ENCODE peak calls at places on chromosomes 6 and 20, in eight cellular contexts. One of them, this sample, is unnamed.

GRCh38 chr6:25620391-25620790 is 31.6 kb upstream of the SCGN start:
- DNase-seq in Caki2: no peak
- DNase-seq in activated CD8-positive, alpha-beta T cell treated with anti-CD3 and anti-CD28 coated beads, Interleukin-2, amount 10 ng/mL, durations not matched to agents 7 days and 5 days: no peak
- DNase-seq in left cardiac atrium: no peak
- DNase-seq in endothelial cell: no peak
- DNase-seq in T-helper 2 cell: no peak
- DNase-seq in T-helper 1 cell: no peak
- DNase-seq in GM13977: no peak
- DNase-seq in this sample: no peak

GRCh38 chr20:34709836-34710567 is 5.9 kb downstream of the TP53INP2 start:
- DNase-seq in Caki2: peak; percentile 82
- DNase-seq in activated CD8-positive, alpha-beta T cell treated with anti-CD3 and anti-CD28 coated beads, Interleukin-2, amount 10 ng/mL, durations not matched to agents 7 days and 5 days: peak; percentile 63
- DNase-seq in left cardiac atrium: peak; percentile 83
- DNase-seq in endothelial cell: peak; percentile 40
- DNase-seq in T-helper 2 cell: peak; percentile 21
- DNase-seq in T-helper 1 cell: peak; percentile 49
- DNase-seq in GM13977: peak; percentile 90
- DNase-seq in this sample: peak; percentile 98

GRCh38 chr6:118288355-118289124 is 259.6 kb upstream of the PLN start:
- DNase-seq in Caki2: no peak
- DNase-seq in activated CD8-positive, alpha-beta T cell treated with anti-CD3 and anti-CD28 coated beads, Interleukin-2, amount 10 ng/mL, durations not matched to agents 7 days and 5 days: no peak
- DNase-seq in left cardiac atrium: no peak
- DNase-seq in endothelial cell: no peak
- DNase-seq in T-helper 2 cell: no peak
- DNase-seq in T-helper 1 cell: no peak
- DNase-seq in GM13977: no peak
- DNase-seq in this sample: no peak

GRCh38 chr6:85580104-85580877 is 13.4 kb downstream of the SNX14 start:
- DNase-seq in Caki2: peak; percentile 35
- DNase-seq in activated CD8-positive, alpha-beta T cell treated with anti-CD3 and anti-CD28 coated beads, Interleukin-2, amount 10 ng/mL, durations not matched to agents 7 days and 5 days: no peak
- DNase-seq in left cardiac atrium: no peak
- DNase-seq in endothelial cell: no peak
- DNase-seq in T-helper 2 cell: no peak
- DNase-seq in T-helper 1 cell: no peak
- DNase-seq in GM13977: no peak
- DNase-seq in this sample: no peak

GRCh38 chr6:80003841-80004198 is 629 bp upstream of the TTK start:
- DNase-seq in Caki2: no peak
- DNase-seq in activated CD8-positive, alpha-beta T cell treated with anti-CD3 and anti-CD28 coated beads, Interleukin-2, amount 10 ng/mL, durations not matched to agents 7 days and 5 days: peak; percentile 79
- DNase-seq in left cardiac atrium: no peak
- DNase-seq in endothelial cell: no peak
- DNase-seq in T-helper 2 cell: no peak
- DNase-seq in T-helper 1 cell: peak; percentile 28
- DNase-seq in GM13977: peak; percentile 2
- DNase-seq in this sample: peak; percentile 73

GRCh38 chr6:44423306-44423705 is 35.8 kb downstream of the CDC5L start:
- DNase-seq in Caki2: no peak
- DNase-seq in activated CD8-positive, alpha-beta T cell treated with anti-CD3 and anti-CD28 coated beads, Interleukin-2, amount 10 ng/mL, durations not matched to agents 7 days and 5 days: no peak
- DNase-seq in left cardiac atrium: no peak
- DNase-seq in endothelial cell: no peak
- DNase-seq in T-helper 2 cell: no peak
- DNase-seq in T-helper 1 cell: no peak
- DNase-seq in GM13977: no peak
- DNase-seq in this sample: no peak

GRCh38 chr6:98787961-98788360 is 46.4 kb upstream of the POU3F2 start:
- DNase-seq in Caki2: no peak
- DNase-seq in activated CD8-positive, alpha-beta T cell treated with anti-CD3 and anti-CD28 coated beads, Interleukin-2, amount 10 ng/mL, durations not matched to agents 7 days and 5 days: no peak
- DNase-seq in left cardiac atrium: no peak
- DNase-seq in endothelial cell: peak; percentile 16
- DNase-seq in T-helper 2 cell: no peak
- DNase-seq in T-helper 1 cell: no peak
- DNase-seq in GM13977: no peak
- DNase-seq in this sample: no peak

GRCh38 chr6:50030777-50031562 is 9.2 kb upstream of the DEFB110 start:
- DNase-seq in Caki2: peak; percentile 2
- DNase-seq in activated CD8-positive, alpha-beta T cell treated with anti-CD3 and anti-CD28 coated beads, Interleukin-2, amount 10 ng/mL, durations not matched to agents 7 days and 5 days: no peak
- DNase-seq in left cardiac atrium: no peak
- DNase-seq in endothelial cell: peak; percentile 64
- DNase-seq in T-helper 2 cell: no peak
- DNase-seq in T-helper 1 cell: no peak
- DNase-seq in GM13977: peak; percentile 3
- DNase-seq in this sample: peak; percentile 48

GRCh38 chr6:54716869-54717268 is 129.7 kb upstream of the FAM83B start:
- DNase-seq in Caki2: no peak
- DNase-seq in activated CD8-positive, alpha-beta T cell treated with anti-CD3 and anti-CD28 coated beads, Interleukin-2, amount 10 ng/mL, durations not matched to agents 7 days and 5 days: no peak
- DNase-seq in left cardiac atrium: no peak
- DNase-seq in endothelial cell: no peak
- DNase-seq in T-helper 2 cell: no peak
- DNase-seq in T-helper 1 cell: no peak
- DNase-seq in GM13977: no peak
- DNase-seq in this sample: no peak

GRCh38 chr20:39897781-39898466 is 791.1 kb downstream of the MAFB start:
- DNase-seq in Caki2: no peak
- DNase-seq in activated CD8-positive, alpha-beta T cell treated with anti-CD3 and anti-CD28 coated beads, Interleukin-2, amount 10 ng/mL, durations not matched to agents 7 days and 5 days: no peak
- DNase-seq in left cardiac atrium: no peak
- DNase-seq in endothelial cell: no peak
- DNase-seq in T-helper 2 cell: no peak
- DNase-seq in T-helper 1 cell: no peak
- DNase-seq in GM13977: no peak
- DNase-seq in this sample: no peak

GRCh38 chr6:156718647-156719394 is 58.4 kb upstream of the ARID1B start:
- DNase-seq in Caki2: peak; percentile 49
- DNase-seq in activated CD8-positive, alpha-beta T cell treated with anti-CD3 and anti-CD28 coated beads, Interleukin-2, amount 10 ng/mL, durations not matched to agents 7 days and 5 days: no peak
- DNase-seq in left cardiac atrium: peak; percentile 41
- DNase-seq in endothelial cell: no peak
- DNase-seq in T-helper 2 cell: no peak
- DNase-seq in T-helper 1 cell: no peak
- DNase-seq in GM13977: no peak
- DNase-seq in this sample: no peak

GRCh38 chr6:97066056-97066455 is 141.5 kb downstream of the KLHL32 start:
- DNase-seq in Caki2: no peak
- DNase-seq in activated CD8-positive, alpha-beta T cell treated with anti-CD3 and anti-CD28 coated beads, Interleukin-2, amount 10 ng/mL, durations not matched to agents 7 days and 5 days: no peak
- DNase-seq in left cardiac atrium: no peak
- DNase-seq in endothelial cell: no peak
- DNase-seq in T-helper 2 cell: no peak
- DNase-seq in T-helper 1 cell: no peak
- DNase-seq in GM13977: no peak
- DNase-seq in this sample: no peak

GRCh38 chr6:50655848-50656453 is 57.4 kb upstream of the TFAP2D start:
- DNase-seq in Caki2: no peak
- DNase-seq in activated CD8-positive, alpha-beta T cell treated with anti-CD3 and anti-CD28 coated beads, Interleukin-2, amount 10 ng/mL, durations not matched to agents 7 days and 5 days: no peak
- DNase-seq in left cardiac atrium: no peak
- DNase-seq in endothelial cell: peak; percentile 14
- DNase-seq in T-helper 2 cell: no peak
- DNase-seq in T-helper 1 cell: no peak
- DNase-seq in GM13977: peak; percentile 12
- DNase-seq in this sample: peak; percentile 22

GRCh38 chr6:104771258-104771832 is 88.4 kb downstream of the HACE1 start:
- DNase-seq in Caki2: peak; percentile 26
- DNase-seq in activated CD8-positive, alpha-beta T cell treated with anti-CD3 and anti-CD28 coated beads, Interleukin-2, amount 10 ng/mL, durations not matched to agents 7 days and 5 days: no peak
- DNase-seq in left cardiac atrium: no peak
- DNase-seq in endothelial cell: no peak
- DNase-seq in T-helper 2 cell: no peak
- DNase-seq in T-helper 1 cell: no peak
- DNase-seq in GM13977: peak; percentile 25
- DNase-seq in this sample: peak; percentile 45

GRCh38 chr6:136051140-136051775 is 198.9 kb downstream of the MTFR2 start:
- DNase-seq in Caki2: no peak
- DNase-seq in activated CD8-positive, alpha-beta T cell treated with anti-CD3 and anti-CD28 coated beads, Interleukin-2, amount 10 ng/mL, durations not matched to agents 7 days and 5 days: no peak
- DNase-seq in left cardiac atrium: peak; percentile 31
- DNase-seq in endothelial cell: no peak
- DNase-seq in T-helper 2 cell: no peak
- DNase-seq in T-helper 1 cell: no peak
- DNase-seq in GM13977: no peak
- DNase-seq in this sample: no peak

GRCh38 chr6:10589983-10590382 is 68.8 kb downstream of the GCNT2 start:
- DNase-seq in Caki2: no peak
- DNase-seq in activated CD8-positive, alpha-beta T cell treated with anti-CD3 and anti-CD28 coated beads, Interleukin-2, amount 10 ng/mL, durations not matched to agents 7 days and 5 days: no peak
- DNase-seq in left cardiac atrium: no peak
- DNase-seq in endothelial cell: no peak
- DNase-seq in T-helper 2 cell: no peak
- DNase-seq in T-helper 1 cell: no peak
- DNase-seq in GM13977: no peak
- DNase-seq in this sample: no peak

GRCh38 chr6:28725890-28726348 is 197.9 kb downstream of the TRIM27 start:
- DNase-seq in Caki2: peak; percentile 26
- DNase-seq in activated CD8-positive, alpha-beta T cell treated with anti-CD3 and anti-CD28 coated beads, Interleukin-2, amount 10 ng/mL, durations not matched to agents 7 days and 5 days: no peak
- DNase-seq in left cardiac atrium: no peak
- DNase-seq in endothelial cell: no peak
- DNase-seq in T-helper 2 cell: no peak
- DNase-seq in T-helper 1 cell: no peak
- DNase-seq in GM13977: no peak
- DNase-seq in this sample: no peak

GRCh38 chr6:2900821-2901644 is 2.1 kb downstream of the SERPINB9 start:
- DNase-seq in Caki2: no peak
- DNase-seq in activated CD8-positive, alpha-beta T cell treated with anti-CD3 and anti-CD28 coated beads, Interleukin-2, amount 10 ng/mL, durations not matched to agents 7 days and 5 days: peak; percentile 21
- DNase-seq in left cardiac atrium: peak; percentile 48
- DNase-seq in endothelial cell: no peak
- DNase-seq in T-helper 2 cell: no peak
- DNase-seq in T-helper 1 cell: no peak
- DNase-seq in GM13977: no peak
- DNase-seq in this sample: no peak

GRCh38 chr6:28542440-28543293 is 17.0 kb downstream of the GPX5 start:
- DNase-seq in Caki2: peak; percentile 95
- DNase-seq in activated CD8-positive, alpha-beta T cell treated with anti-CD3 and anti-CD28 coated beads, Interleukin-2, amount 10 ng/mL, durations not matched to agents 7 days and 5 days: peak; percentile 69
- DNase-seq in left cardiac atrium: peak; percentile 52
- DNase-seq in endothelial cell: peak; percentile 78
- DNase-seq in T-helper 2 cell: peak; percentile 32
- DNase-seq in T-helper 1 cell: peak; percentile 26
- DNase-seq in GM13977: peak; percentile 65
- DNase-seq in this sample: peak; percentile 65

GRCh38 chr6:106858653-106859092 is 115.9 kb downstream of the CD24 start:
- DNase-seq in Caki2: peak; percentile 97
- DNase-seq in activated CD8-positive, alpha-beta T cell treated with anti-CD3 and anti-CD28 coated beads, Interleukin-2, amount 10 ng/mL, durations not matched to agents 7 days and 5 days: no peak
- DNase-seq in left cardiac atrium: no peak
- DNase-seq in endothelial cell: no peak
- DNase-seq in T-helper 2 cell: no peak
- DNase-seq in T-helper 1 cell: no peak
- DNase-seq in GM13977: no peak
- DNase-seq in this sample: no peak